ENCODE peak calls at places on chromosome X, in five cellular contexts. C, N, R, I and W are unnamed samples.
A peak's percentile ranks its signal among the peaks of the same experiment; 100 is the strongest.

GRCh38 chrX:3811331-3812311 is 98.2 kb upstream of the PRKX start:
- DNase-seq in C (peak; percentile 37), N (peak; percentile 60), R (peak; percentile 22), I (peak; percentile 72), W (no peak)

GRCh38 chrX:108000751-108001150 is 18.6 kb upstream of the TEX13B start:
- DNase-seq in C (peak; percentile 2), N (peak; percentile 9), R (no peak), I (peak; percentile 7), W (no peak)

GRCh38 chrX:110944323-110944761 is 148.7 kb upstream of the CHRDL1 start:
- DNase-seq in C (no peak), N (no peak), R (no peak), I (no peak), W (peak; percentile 1)

GRCh38 chrX:11792461-11793421 is 34.7 kb downstream of the MSL3 start:
- DNase-seq in C (no peak), N (no peak), R (no peak), I (no peak), W (no peak)

GRCh38 chrX:54043696-54044125 is 562 bp downstream of the PHF8 start:
- DNase-seq in C (no peak), N (peak; percentile 26), R (no peak), I (peak; percentile 20), W (no peak)

GRCh38 chrX:49919617-49920016 is 2.8 kb upstream of the CLCN5 start:
- DNase-seq in C (no peak), N (peak; percentile 77), R (peak; percentile 21), I (peak; percentile 85), W (peak; percentile 0)

GRCh38 chrX:8783100-8784098 is 17.8 kb downstream of the FAM9A start:
- DNase-seq in C (peak; percentile 5), N (no peak), R (peak; percentile 50), I (peak; percentile 1), W (no peak)

GRCh38 chrX:10190367-10190766 is 33.6 kb downstream of the CLCN4 start:
- DNase-seq in C (peak; percentile 73), N (peak; percentile 82), R (peak; percentile 45), I (peak; percentile 88), W (peak; percentile 33)

GRCh38 chrX:12949927-12950656 is 24.8 kb upstream of the TMSB4X start:
- DNase-seq in C (peak; percentile 82), N (peak; percentile 93), R (peak; percentile 92), I (peak; percentile 91), W (peak; percentile 58)

GRCh38 chrX:118038614-118039365 is 77.8 kb downstream of the KLHL13 start:
- DNase-seq in C (peak; percentile 77), N (no peak), R (no peak), I (no peak), W (no peak)

GRCh38 chrX:142204522-142205433 is at the start of gene MAGEC2:
- DNase-seq in C (no peak), N (no peak), R (no peak), I (no peak), W (no peak)

GRCh38 chrX:136115909-136116297 is 31.4 kb upstream of the FHL1 start:
- DNase-seq in C (no peak), N (no peak), R (no peak), I (no peak), W (no peak)

GRCh38 chrX:151538190-151539122 is 25.0 kb upstream of the PASD1 start:
- DNase-seq in C (no peak), N (no peak), R (no peak), I (no peak), W (peak; percentile 71)

GRCh38 chrX:20382082-20382481 is 115.4 kb upstream of the RPS6KA3 start:
- DNase-seq in C (no peak), N (no peak), R (no peak), I (no peak), W (no peak)

GRCh38 chrX:47564438-47565085 is 3.6 kb downstream of the ARAF start:
- DNase-seq in C (no peak), N (peak; percentile 35), R (no peak), I (no peak), W (no peak)

GRCh38 chrX:120457766-120458180 is 11.3 kb downstream of the LAMP2 start:
- DNase-seq in C (peak; percentile 90), N (peak; percentile 89), R (no peak), I (peak; percentile 88), W (peak; percentile 43)

GRCh38 chrX:68829594-68830485 is 1.0 kb downstream of the EFNB1 start:
- DNase-seq in C (no peak), N (peak; percentile 56), R (peak; percentile 12), I (peak; percentile 17), W (peak; percentile 29)

GRCh38 chrX:38638952-38639529 is 77.7 kb downstream of the TSPAN7 start:
- DNase-seq in C (no peak), N (no peak), R (no peak), I (no peak), W (no peak)

GRCh38 chrX:107674480-107675364 is 46.4 kb downstream of the PRPS1 start:
- DNase-seq in C (peak; percentile 88), N (peak; percentile 73), R (peak; percentile 57), I (peak; percentile 32), W (no peak)

GRCh38 chrX:24214568-24214967 is 65.0 kb downstream of the ZFX start:
- DNase-seq in C (no peak), N (no peak), R (no peak), I (no peak), W (no peak)

GRCh38 chrX:123175366-123176122 is 8.5 kb upstream of the GRIA3 start:
- DNase-seq in C (no peak), N (no peak), R (no peak), I (no peak), W (no peak)

GRCh38 chrX:136039968-136040367 is 54.7 kb downstream of the SLC9A6 start:
- DNase-seq in C (no peak), N (no peak), R (no peak), I (no peak), W (peak; percentile 7)

GRCh38 chrX:9392445-9392844 is 72.4 kb upstream of the TBL1X start:
- DNase-seq in C (no peak), N (no peak), R (no peak), I (no peak), W (no peak)

GRCh38 chrX:64206556-64207162 is 1.2 kb upstream of the AMER1 start:
- DNase-seq in C (no peak), N (no peak), R (no peak), I (peak; percentile 73), W (no peak)

GRCh38 chrX:63115196-63115595 is 235.9 kb downstream of the SPIN4 start:
- DNase-seq in C (no peak), N (no peak), R (no peak), I (no peak), W (no peak)

GRCh38 chrX:87409113-87409841 is 108.3 kb upstream of the KLHL4 start:
- DNase-seq in C (peak; percentile 97), N (peak; percentile 90), R (peak; percentile 84), I (peak; percentile 87), W (peak; percentile 86)

GRCh38 chrX:26783512-26784225 is 567.7 kb downstream of the MAGEB5 start:
- DNase-seq in C (peak; percentile 2), N (peak; percentile 41), R (no peak), I (peak; percentile 30), W (no peak)

GRCh38 chrX:154477891-154478477 is 1.1 kb downstream of the LAGE3 start:
- DNase-seq in C (no peak), N (no peak), R (no peak), I (no peak), W (no peak)

GRCh38 chrX:145003443-145003842 is 243.9 kb upstream of the SPANXN1 start:
- DNase-seq in C (no peak), N (peak; percentile 19), R (no peak), I (no peak), W (no peak)

GRCh38 chrX:85516131-85516530 is 136.7 kb upstream of the POF1B start:
- DNase-seq in C (no peak), N (no peak), R (no peak), I (no peak), W (no peak)

GRCh38 chrX:110944793-110945466 is 149.3 kb upstream of the CHRDL1 start:
- DNase-seq in C (no peak), N (no peak), R (no peak), I (peak; percentile 10), W (no peak)

GRCh38 chrX:3950373-3950772 is 236.9 kb upstream of the PRKX start:
- DNase-seq in C (peak; percentile 63), N (peak; percentile 2), R (no peak), I (peak; percentile 1), W (peak; percentile 39)

GRCh38 chrX:132375941-132376340 is 112.9 kb downstream of the MBNL3 start:
- DNase-seq in C (no peak), N (peak; percentile 4), R (no peak), I (no peak), W (no peak)

GRCh38 chrX:129361566-129361965 is 161.7 kb downstream of the SMARCA1 start:
- DNase-seq in C (no peak), N (no peak), R (no peak), I (no peak), W (no peak)

GRCh38 chrX:68238568-68238967 is 194.7 kb downstream of the OPHN1 start:
- DNase-seq in C (no peak), N (no peak), R (no peak), I (no peak), W (no peak)

GRCh38 chrX:7316887-7317286 is 168.9 kb upstream of the PUDP start:
- DNase-seq in C (no peak), N (peak; percentile 18), R (no peak), I (no peak), W (no peak)

GRCh38 chrX:11478971-11479370 is 185.8 kb downstream of the AMELX start:
- DNase-seq in C (no peak), N (no peak), R (no peak), I (no peak), W (no peak)

GRCh38 chrX:29652484-29652883 is 562.9 kb upstream of the MAGEB2 start:
- DNase-seq in C (peak; percentile 85), N (peak; percentile 85), R (no peak), I (peak; percentile 92), W (no peak)